ENCODE peak calls at places on chromosomes 5 and 9, in eight cellular contexts. One of them, this sample, is unnamed.

GRCh38 chr9:77291714-77292113 is 114.4 kb downstream of the VPS13A start:
- DNase-seq in RWPE1: peak
- DNase-seq in fibroblast of the conjunctiva: peak
- DNase-seq in globus pallidus: no peak
- DNase-seq in endothelial cell: peak
- DNase-seq in MM.1S: no peak
- DNase-seq in cardiac muscle cell: peak
- DNase-seq in nephron progenitor cell: peak
- DNase-seq in this sample: no peak

GRCh38 chr5:87127956-87128687 is 139.6 kb upstream of the RASA1 start:
- DNase-seq in RWPE1: peak
- DNase-seq in fibroblast of the conjunctiva: no peak
- DNase-seq in globus pallidus: no peak
- DNase-seq in endothelial cell: no peak
- DNase-seq in MM.1S: no peak
- DNase-seq in cardiac muscle cell: peak
- DNase-seq in nephron progenitor cell: no peak
- DNase-seq in this sample: no peak

GRCh38 chr9:17556935-17557334 is 21.9 kb upstream of the SH3GL2 start:
- DNase-seq in RWPE1: no peak
- DNase-seq in fibroblast of the conjunctiva: no peak
- DNase-seq in globus pallidus: no peak
- DNase-seq in endothelial cell: no peak
- DNase-seq in MM.1S: no peak
- DNase-seq in cardiac muscle cell: no peak
- DNase-seq in nephron progenitor cell: no peak
- DNase-seq in this sample: no peak

GRCh38 chr9:27771803-27772545 is 198.7 kb upstream of the C9orf72 start:
- DNase-seq in RWPE1: peak
- DNase-seq in fibroblast of the conjunctiva: no peak
- DNase-seq in globus pallidus: no peak
- DNase-seq in endothelial cell: peak
- DNase-seq in MM.1S: no peak
- DNase-seq in cardiac muscle cell: peak
- DNase-seq in nephron progenitor cell: no peak
- DNase-seq in this sample: no peak

GRCh38 chr5:95221234-95221633 is 63.7 kb downstream of the MCTP1 start:
- DNase-seq in RWPE1: no peak
- DNase-seq in fibroblast of the conjunctiva: no peak
- DNase-seq in globus pallidus: no peak
- DNase-seq in endothelial cell: no peak
- DNase-seq in MM.1S: peak
- DNase-seq in cardiac muscle cell: no peak
- DNase-seq in nephron progenitor cell: no peak
- DNase-seq in this sample: no peak

GRCh38 chr5:59066367-59067163 is 483.7 kb downstream of the RAB3C start:
- DNase-seq in RWPE1: no peak
- DNase-seq in fibroblast of the conjunctiva: no peak
- DNase-seq in globus pallidus: no peak
- DNase-seq in endothelial cell: no peak
- DNase-seq in MM.1S: no peak
- DNase-seq in cardiac muscle cell: peak
- DNase-seq in nephron progenitor cell: no peak
- DNase-seq in this sample: no peak

GRCh38 chr9:125989090-125989501 is 241.9 kb downstream of the PBX3 start:
- DNase-seq in RWPE1: no peak
- DNase-seq in fibroblast of the conjunctiva: no peak
- DNase-seq in globus pallidus: no peak
- DNase-seq in endothelial cell: no peak
- DNase-seq in MM.1S: no peak
- DNase-seq in cardiac muscle cell: no peak
- DNase-seq in nephron progenitor cell: no peak
- DNase-seq in this sample: no peak

GRCh38 chr5:67268233-67269011 is 71.8 kb upstream of the CD180 start:
- DNase-seq in RWPE1: peak
- DNase-seq in fibroblast of the conjunctiva: peak
- DNase-seq in globus pallidus: peak
- DNase-seq in endothelial cell: no peak
- DNase-seq in MM.1S: no peak
- DNase-seq in cardiac muscle cell: peak
- DNase-seq in nephron progenitor cell: peak
- DNase-seq in this sample: peak

GRCh38 chr5:149170292-149170691 is 29.0 kb downstream of the ABLIM3 start:
- DNase-seq in RWPE1: no peak
- DNase-seq in fibroblast of the conjunctiva: peak
- DNase-seq in globus pallidus: no peak
- DNase-seq in endothelial cell: no peak
- DNase-seq in MM.1S: no peak
- DNase-seq in cardiac muscle cell: peak
- DNase-seq in nephron progenitor cell: no peak
- DNase-seq in this sample: no peak

GRCh38 chr5:106121972-106122605 is 1548.6 kb downstream of the EFNA5 start:
- DNase-seq in RWPE1: peak
- DNase-seq in fibroblast of the conjunctiva: no peak
- DNase-seq in globus pallidus: no peak
- DNase-seq in endothelial cell: peak
- DNase-seq in MM.1S: peak
- DNase-seq in cardiac muscle cell: peak
- DNase-seq in nephron progenitor cell: peak
- DNase-seq in this sample: peak

GRCh38 chr9:95373069-95373681 is 55.7 kb upstream of the FANCC start:
- DNase-seq in RWPE1: peak
- DNase-seq in fibroblast of the conjunctiva: no peak
- DNase-seq in globus pallidus: no peak
- DNase-seq in endothelial cell: no peak
- DNase-seq in MM.1S: no peak
- DNase-seq in cardiac muscle cell: no peak
- DNase-seq in nephron progenitor cell: no peak
- DNase-seq in this sample: no peak

GRCh38 chr9:78568774-78569173 is 271.8 kb downstream of the PSAT1 start:
- DNase-seq in RWPE1: no peak
- DNase-seq in fibroblast of the conjunctiva: no peak
- DNase-seq in globus pallidus: no peak
- DNase-seq in endothelial cell: no peak
- DNase-seq in MM.1S: no peak
- DNase-seq in cardiac muscle cell: no peak
- DNase-seq in nephron progenitor cell: no peak
- DNase-seq in this sample: peak

GRCh38 chr9:84567776-84568175 is 101.8 kb upstream of the NTRK2 start:
- DNase-seq in RWPE1: no peak
- DNase-seq in fibroblast of the conjunctiva: no peak
- DNase-seq in globus pallidus: no peak
- DNase-seq in endothelial cell: no peak
- DNase-seq in MM.1S: no peak
- DNase-seq in cardiac muscle cell: no peak
- DNase-seq in nephron progenitor cell: no peak
- DNase-seq in this sample: no peak

This sample was measured in ecto neural progenitor cell.